ENCODE peak calls at places on chromosomes 2 and 18, in ten cellular contexts. E is hepatocyte, T is IMR-90, X is GM23338, J is astrocyte of the spinal cord, O is uterus, K is psoas muscle, V is PC-3, D is endodermal cell, I is cardiac muscle cell. M is an unnamed sample.

GRCh38 chr18:45505497-45506206 is 109.6 kb upstream of the SLC14A2 start:
- DNase-seq in E (no peak), T (no peak), X (no peak), J (peak), O (no peak), K (no peak), V (no peak), D (peak), I (peak), M (no peak)

GRCh38 chr18:76928179-76928868 is 106.0 kb downstream of the ZNF236 start:
- DNase-seq in E (no peak), T (no peak), X (no peak), J (no peak), O (no peak), K (no peak), V (no peak), D (no peak), I (no peak), M (no peak)

GRCh38 chr2:200356794-200357472 is 50.4 kb downstream of the SPATS2L start:
- DNase-seq in E (no peak), T (peak), X (peak), J (peak), O (no peak), K (no peak), V (no peak), D (no peak), I (peak), M (no peak)

GRCh38 chr2:129253461-129253812 is 726.0 kb upstream of the RAB6C start:
- DNase-seq in E (peak), T (no peak), X (peak), J (no peak), O (no peak), K (no peak), V (no peak), D (peak), I (peak), M (no peak)

GRCh38 chr2:80126596-80127189 is 177.9 kb downstream of the LRRTM1 start:
- DNase-seq in E (no peak), T (peak), X (no peak), J (peak), O (no peak), K (no peak), V (no peak), D (no peak), I (peak), M (no peak)

GRCh38 chr2:42859006-42859552 is 66.7 kb upstream of the HAAO start:
- DNase-seq in E (peak), T (peak), X (peak), J (peak), O (peak), K (no peak), V (peak), D (peak), I (peak), M (peak)

GRCh38 chr18:2301316-2301715 is 270.0 kb downstream of the METTL4 start:
- DNase-seq in E (no peak), T (no peak), X (no peak), J (no peak), O (no peak), K (no peak), V (no peak), D (no peak), I (no peak), M (no peak)

GRCh38 chr2:25305809-25306208 is 35.9 kb downstream of the DNMT3A start:
- DNase-seq in E (no peak), T (no peak), X (no peak), J (no peak), O (no peak), K (peak), V (no peak), D (no peak), I (no peak), M (no peak)

GRCh38 chr2:119407430-119408220 is 24.0 kb upstream of the TMEM37 start:
- DNase-seq in E (peak), T (peak), X (peak), J (peak), O (no peak), K (no peak), V (peak), D (peak), I (peak), M (no peak)

GRCh38 chr18:48565105-48565504 is 26.3 kb downstream of the CTIF start:
- DNase-seq in E (no peak), T (no peak), X (no peak), J (no peak), O (no peak), K (no peak), V (no peak), D (no peak), I (no peak), M (no peak)

GRCh38 chr2:54741250-54741649 is 17.8 kb downstream of the EML6 start:
- DNase-seq in E (no peak), T (peak), X (no peak), J (peak), O (no peak), K (no peak), V (no peak), D (no peak), I (no peak), M (no peak)

GRCh38 chr2:54740333-54740732 is 16.9 kb downstream of the EML6 start:
- DNase-seq in E (no peak), T (no peak), X (no peak), J (peak), O (no peak), K (no peak), V (no peak), D (no peak), I (no peak), M (no peak)

DNA sequence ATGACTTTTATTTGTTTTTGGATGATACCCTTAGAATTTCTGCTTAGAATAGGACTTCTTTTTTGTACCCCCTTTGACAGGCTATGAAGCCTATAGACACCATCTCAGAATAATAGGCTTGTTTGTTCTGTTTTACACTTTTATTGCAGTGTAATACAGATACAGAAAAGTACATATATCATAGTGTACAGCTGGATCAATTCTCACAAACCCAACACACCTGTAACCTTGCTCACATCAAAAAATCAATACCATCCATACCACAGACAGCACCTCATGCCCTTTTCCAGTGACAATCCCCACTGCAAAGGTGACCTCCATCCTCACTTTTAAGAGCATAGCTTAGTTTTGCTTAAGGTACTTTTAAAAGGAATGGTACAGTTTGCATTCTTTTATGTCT is 14.8 kb downstream of the EML6 start:
- DNase-seq in E (no peak), T (no peak), X (no peak), J (no peak), O (no peak), K (no peak), V (no peak), D (no peak), I (no peak), M (no peak)
- TF ChIP-seq CTCF in E (no peak), T (no peak), X (no peak), J (no peak), O (no peak), K (no peak), V (no peak), D (no peak), I (no peak), M (no peak)

GRCh38 chr2:68643874-68644485 is 601 bp downstream of the PROKR1 start:
- DNase-seq in E (no peak), T (no peak), X (no peak), J (no peak), O (no peak), K (no peak), V (no peak), D (no peak), I (no peak), M (no peak)

GRCh38 chr2:68646303-68646702 is 2.9 kb downstream of the PROKR1 start:
- DNase-seq in E (no peak), T (no peak), X (no peak), J (no peak), O (no peak), K (no peak), V (peak), D (no peak), I (no peak), M (no peak)

GRCh38 chr2:68645523-68645922 is 2.1 kb downstream of the PROKR1 start:
- DNase-seq in E (no peak), T (peak), X (no peak), J (no peak), O (no peak), K (no peak), V (peak), D (no peak), I (peak), M (no peak)

DNA sequence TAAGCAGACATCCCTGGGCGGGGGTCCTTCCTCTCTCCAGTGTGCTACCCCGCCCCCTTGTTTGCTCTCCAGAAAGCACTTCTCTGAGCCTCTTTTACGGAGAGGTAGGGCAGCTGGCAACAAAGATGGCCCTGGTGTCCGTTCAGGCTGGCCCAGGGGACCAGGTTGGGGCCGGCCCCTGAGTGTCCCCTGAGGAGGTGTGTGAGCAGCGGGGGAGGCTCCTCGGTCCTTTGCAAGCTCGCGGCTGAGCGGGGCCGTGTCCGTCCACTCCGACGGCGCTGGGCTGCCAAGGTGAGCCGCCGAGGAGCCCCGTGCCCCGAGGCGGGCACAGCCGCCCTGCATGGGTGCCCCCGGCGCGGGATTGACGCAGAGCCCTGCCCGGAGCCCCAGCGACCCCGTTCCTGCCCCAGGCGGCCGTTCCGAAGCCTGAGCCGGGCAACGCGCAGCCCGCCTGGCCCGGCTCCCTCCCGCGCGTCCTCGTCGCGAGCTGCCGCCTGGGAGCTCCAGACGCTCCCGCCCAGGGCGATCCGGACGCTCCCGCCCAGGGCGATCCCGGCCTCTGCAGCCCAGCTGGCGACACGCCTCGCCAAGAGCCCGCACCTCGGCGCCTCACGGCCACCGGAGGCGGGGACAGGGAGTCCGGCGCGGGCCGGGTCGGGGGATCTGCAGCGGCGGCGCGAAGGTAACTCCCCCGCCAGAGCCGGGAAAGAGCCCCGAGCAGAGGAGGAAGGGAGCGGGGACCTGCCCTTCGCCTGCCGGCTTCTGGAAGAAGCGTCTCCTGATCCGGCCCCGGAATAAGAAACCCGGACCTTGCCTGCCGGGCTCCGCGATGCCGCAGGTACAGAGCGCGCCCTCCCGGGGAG is at the start of gene PROKR1:
- DNase-seq in E (peak), T (no peak), X (peak), J (peak), O (no peak), K (peak), V (peak), D (peak), I (peak), M (peak)
- TF ChIP-seq CTCF in E (no peak), T (no peak), X (no peak), J (no peak), O (no peak), K (no peak), V (no peak), D (no peak), I (no peak), M (no peak)

GRCh38 chr18:7754725-7755181 is 187.6 kb downstream of the PTPRM start:
- DNase-seq in E (peak), T (peak), X (no peak), J (no peak), O (no peak), K (no peak), V (no peak), D (peak), I (peak), M (no peak)

GRCh38 chr18:7754258-7754657 is 187.1 kb downstream of the PTPRM start:
- DNase-seq in E (no peak), T (peak), X (no peak), J (no peak), O (no peak), K (no peak), V (peak), D (no peak), I (no peak), M (no peak)

GRCh38 chr18:7758764-7759163 is 191.6 kb downstream of the PTPRM start:
- DNase-seq in E (no peak), T (no peak), X (no peak), J (no peak), O (no peak), K (no peak), V (no peak), D (no peak), I (no peak), M (no peak)

GRCh38 chr18:7757175-7757574 is 190.1 kb downstream of the PTPRM start:
- DNase-seq in E (no peak), T (peak), X (no peak), J (no peak), O (no peak), K (no peak), V (peak), D (no peak), I (no peak), M (no peak)

GRCh38 chr18:7755753-7756475 is 188.8 kb downstream of the PTPRM start:
- DNase-seq in E (peak), T (peak), X (no peak), J (no peak), O (no peak), K (no peak), V (no peak), D (no peak), I (peak), M (no peak)
- TF ChIP-seq CTCF in E (peak), T (no peak), X (no peak), J (peak), O (peak), K (peak), V (peak), D (peak), I (peak), M (peak)

GRCh38 chr2:67318966-67319590 is 78.1 kb upstream of the ETAA1 start:
- DNase-seq in E (no peak), T (peak), X (no peak), J (no peak), O (no peak), K (no peak), V (no peak), D (no peak), I (no peak), M (no peak)

GRCh38 chr2:67323209-67323991 is 73.7 kb upstream of the ETAA1 start:
- DNase-seq in E (no peak), T (no peak), X (no peak), J (no peak), O (no peak), K (no peak), V (no peak), D (no peak), I (no peak), M (no peak)

GRCh38 chr2:67318014-67318413 is 79.1 kb upstream of the ETAA1 start:
- DNase-seq in E (no peak), T (no peak), X (no peak), J (no peak), O (no peak), K (no peak), V (no peak), D (no peak), I (no peak), M (no peak)

GRCh38 chr2:67322361-67323001 is 74.7 kb upstream of the ETAA1 start:
- DNase-seq in E (peak), T (peak), X (peak), J (peak), O (peak), K (no peak), V (peak), D (peak), I (peak), M (no peak)
- TF ChIP-seq CTCF in E (peak), T (peak), X (peak), J (peak), O (peak), K (peak), V (peak), D (peak), I (peak), M (peak)